ENCODE peak calls at places on chromosomes 11 and 22, in seven cellular contexts. K, V, T, U, Q, F and G are unnamed samples.

GRCh38 chr11:46391578-46392420 is at the start of gene CHRM4:
- DNase-seq in K (no peak), V (no peak), T (no peak), U (no peak), Q (peak), F (no peak), G (no peak)

GRCh38 chr11:8018742-8019631 is 31.9 kb downstream of the EIF3F start:
- DNase-seq in K (peak), V (peak), T (no peak), U (peak), Q (peak), F (peak), G (peak)

GRCh38 chr22:50403701-50404101 is 60.6 kb downstream of the PPP6R2 start:
- DNase-seq in K (peak), V (no peak), T (no peak), U (no peak), Q (no peak), F (peak), G (peak)

GRCh38 chr11:128291043-128291442 is 296.3 kb downstream of the ETS1 start:
- DNase-seq in K (no peak), V (no peak), T (peak), U (no peak), Q (no peak), F (no peak), G (no peak)

GRCh38 chr11:92225563-92226308 is 1.1 kb downstream of the FAT3 start:
- DNase-seq in K (no peak), V (peak), T (no peak), U (no peak), Q (peak), F (no peak), G (peak)

GRCh38 chr11:19846654-19847330 is 134.2 kb downstream of the NAV2 start:
- DNase-seq in K (peak), V (no peak), T (no peak), U (no peak), Q (no peak), F (peak), G (no peak)

GRCh38 chr11:105923814-105924213 is 98.2 kb downstream of the MSANTD4 start:
- DNase-seq in K (no peak), V (no peak), T (no peak), U (no peak), Q (no peak), F (no peak), G (no peak)

GRCh38 chr11:61021661-61022212 is 50.3 kb downstream of the CD6 start:
- DNase-seq in K (no peak), V (peak), T (peak), U (peak), Q (no peak), F (no peak), G (no peak)

GRCh38 chr22:17706947-17707346 is 67.3 kb downstream of the BID start:
- DNase-seq in K (no peak), V (no peak), T (no peak), U (no peak), Q (no peak), F (no peak), G (no peak)